ENCODE peak calls at places on chromosome 1, in seven cellular contexts. C is IMR-90, N is mesenchymal stem cell, F is mesendoderm, D is H9, U is H1, Y is trophoblast cell. H is an unnamed sample. For H3K27me3, the result is how much of the 10 kb centered on the place peaks cover.

GRCh38 chr1:17307946-17308345 is at the start of gene PADI4:
- DNase-seq in U (no peak), F (no peak), D (no peak), C (no peak), Y (no peak), N (no peak), H (no peak)

GRCh38 chr1:16924216-16924918 is 2.6 kb downstream of the CROCC start:
- DNase-seq in C (no peak), N (no peak), F (no peak), Y (no peak), D (peak), U (no peak), H (no peak)

GRCh38 chr1:161506336-161507223 is 1.3 kb downstream of the FCGR2A start:
- DNase-seq in C (peak), F (no peak), Y (peak), N (peak), D (no peak), U (no peak), H (no peak)

GRCh38 chr1:234725177-234726132 is 115.5 kb upstream of the IRF2BP2 start:
- DNase-seq in Y (no peak), N (no peak), C (no peak), U (no peak), F (peak), D (no peak), H (no peak)

GRCh38 chr1:208820600-208821232 is 576.5 kb upstream of the PLXNA2 start:
- DNase-seq in Y (no peak), C (no peak), D (no peak), U (no peak), N (no peak), F (no peak), H (no peak)

GRCh38 chr1:23343246-23344110 is 606 bp downstream of the HNRNPR start:
- DNase-seq in Y (peak), U (no peak), C (peak), F (peak), N (peak), D (peak), H (no peak)

GRCh38 chr1:6373961-6374720 is 19.4 kb downstream of the ACOT7 start:
- DNase-seq in C (no peak), F (no peak), N (no peak), D (no peak), U (no peak), Y (no peak), H (no peak)

GRCh38 chr1:88773540-88774150 is 89.6 kb downstream of the PKN2 start:
- DNase-seq in Y (peak), D (no peak), U (no peak), C (peak), F (peak), N (peak), H (no peak)

DNA sequence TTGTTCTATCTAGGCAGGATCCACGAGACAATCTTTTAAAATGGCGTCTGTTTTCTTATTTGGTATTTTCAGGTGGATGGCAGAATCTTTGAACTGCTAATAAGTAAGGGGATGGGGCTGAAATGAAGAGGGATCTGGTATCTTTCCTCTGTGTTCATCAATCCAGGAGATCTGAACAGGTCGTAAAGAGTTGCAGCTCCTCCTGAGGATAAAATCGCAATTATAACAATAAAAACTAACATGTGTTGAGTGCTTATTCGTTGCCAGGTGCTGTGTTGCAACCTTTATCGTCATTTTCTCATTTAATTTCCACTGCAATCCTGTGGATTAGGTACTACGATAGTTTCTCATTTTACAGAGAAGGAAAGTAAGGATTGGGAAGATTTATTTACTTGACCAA is 134.6 kb upstream of the DPYD start:
- DNase-seq in D (no peak), F (no peak), N (no peak), C (no peak), U (no peak), Y (no peak), H (no peak)
- H2BK5ac ChIP-seq in D (no peak), F (no peak), N (no peak), C (no peak), U (no peak), Y (no peak), H (no peak)

GRCh38 chr1:22184454-22184853 is 41.6 kb upstream of the WNT4 start:
- DNase-seq in D (no peak), U (no peak), F (no peak), C (no peak), N (no peak), Y (no peak), H (no peak)
- H3K27me3 ChIP-seq in D (under half), U (under half), F (under half), C (under half), N (half or more), Y (under half), H (under half)

GRCh38 chr1:170660874-170661645 is 2.9 kb upstream of the PRRX1 start:
- DNase-seq in C (peak), Y (no peak), F (peak), U (peak), D (peak), N (peak), H (no peak)

GRCh38 chr1:170661646-170662411 is 2.1 kb upstream of the PRRX1 start:
- DNase-seq in D (peak), C (peak), U (peak), N (peak), F (peak), Y (no peak), H (no peak)

GRCh38 chr1:170662561-170662971 is 1.4 kb upstream of the PRRX1 start:
- DNase-seq in F (no peak), D (no peak), C (peak), N (no peak), U (no peak), Y (no peak), H (no peak)

GRCh38 chr1:170659404-170660035 is 4.4 kb upstream of the PRRX1 start:
- DNase-seq in N (no peak), F (peak), Y (no peak), C (no peak), U (no peak), D (no peak), H (no peak)

DNA sequence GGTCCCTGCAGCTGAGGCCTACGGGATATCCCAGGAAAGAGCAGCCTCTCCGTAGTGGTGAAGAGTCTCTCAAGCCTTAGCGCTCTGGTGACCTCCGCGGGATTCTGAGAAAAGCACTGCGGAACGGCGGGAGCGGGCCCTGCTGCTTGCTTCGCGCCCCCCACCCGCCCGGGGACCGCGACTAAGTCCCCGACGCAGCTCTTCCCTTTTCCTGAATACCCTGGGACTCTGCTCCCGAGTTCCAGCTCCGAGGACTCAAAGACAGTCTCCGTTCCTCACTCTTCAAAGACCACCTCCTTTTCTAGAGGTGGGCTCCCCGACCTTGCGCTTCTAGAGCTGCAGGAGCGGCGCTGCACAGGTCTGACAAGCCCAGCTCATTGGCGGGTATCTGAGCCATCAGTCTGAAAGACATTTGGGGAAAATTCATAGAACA is 3.6 kb upstream of the PRRX1 start:
- DNase-seq in D (peak), N (no peak), C (no peak), Y (no peak), U (peak), F (peak), H (no peak)
- H2BK5ac ChIP-seq in D (no peak), N (no peak), C (no peak), Y (no peak), U (no peak), F (no peak), H (no peak)

DNA sequence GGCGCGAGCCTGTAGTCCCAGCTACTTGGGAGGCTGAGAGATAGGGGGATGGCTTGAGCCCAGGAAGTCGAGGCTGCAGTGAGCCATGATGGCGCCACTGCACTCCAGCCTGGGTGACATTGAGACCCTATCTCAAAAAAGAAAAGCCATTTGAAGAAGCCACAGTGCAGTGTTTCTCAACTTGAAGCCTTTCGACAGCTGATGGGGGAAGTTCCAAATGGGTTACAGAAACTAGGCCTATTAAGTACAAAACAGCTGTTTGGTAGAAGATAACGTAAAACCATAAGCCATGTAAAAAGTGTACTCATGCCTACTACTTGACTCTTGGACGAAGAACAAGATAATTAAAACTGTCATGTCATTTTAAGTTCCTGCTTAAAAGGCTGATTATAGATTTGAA is 16.7 kb downstream of the COPA start:
- DNase-seq in C (no peak), U (no peak), F (no peak), D (no peak), N (no peak), Y (no peak), H (no peak)
- H3K27me3 ChIP-seq in C (under half), U (under half), F (under half), D (under half), N (under half), Y (under half), H (under half)

GRCh38 chr1:238104752-238105151 is 214.0 kb upstream of the ZP4 start:
- DNase-seq in D (no peak), Y (no peak), C (no peak), F (no peak), U (no peak), N (no peak), H (no peak)
- H2BK5ac ChIP-seq in D (no peak), Y (no peak), C (no peak), F (no peak), U (no peak), N (no peak), H (no peak)

GRCh38 chr1:10697621-10698160 is 98.8 kb downstream of the CASZ1 start:
- DNase-seq in U (no peak), C (no peak), N (no peak), F (no peak), D (no peak), Y (no peak), H (no peak)

GRCh38 chr1:10696977-10697376 is 99.5 kb downstream of the CASZ1 start:
- DNase-seq in Y (no peak), U (no peak), D (no peak), F (no peak), N (peak), C (peak), H (no peak)

GRCh38 chr1:10701145-10701544 is 95.3 kb downstream of the CASZ1 start:
- DNase-seq in D (no peak), C (no peak), U (no peak), F (no peak), N (no peak), Y (no peak), H (no peak)

GRCh38 chr1:10699470-10699835 is 97.0 kb downstream of the CASZ1 start:
- DNase-seq in F (no peak), C (no peak), D (no peak), N (no peak), U (no peak), Y (no peak), H (no peak)

DNA sequence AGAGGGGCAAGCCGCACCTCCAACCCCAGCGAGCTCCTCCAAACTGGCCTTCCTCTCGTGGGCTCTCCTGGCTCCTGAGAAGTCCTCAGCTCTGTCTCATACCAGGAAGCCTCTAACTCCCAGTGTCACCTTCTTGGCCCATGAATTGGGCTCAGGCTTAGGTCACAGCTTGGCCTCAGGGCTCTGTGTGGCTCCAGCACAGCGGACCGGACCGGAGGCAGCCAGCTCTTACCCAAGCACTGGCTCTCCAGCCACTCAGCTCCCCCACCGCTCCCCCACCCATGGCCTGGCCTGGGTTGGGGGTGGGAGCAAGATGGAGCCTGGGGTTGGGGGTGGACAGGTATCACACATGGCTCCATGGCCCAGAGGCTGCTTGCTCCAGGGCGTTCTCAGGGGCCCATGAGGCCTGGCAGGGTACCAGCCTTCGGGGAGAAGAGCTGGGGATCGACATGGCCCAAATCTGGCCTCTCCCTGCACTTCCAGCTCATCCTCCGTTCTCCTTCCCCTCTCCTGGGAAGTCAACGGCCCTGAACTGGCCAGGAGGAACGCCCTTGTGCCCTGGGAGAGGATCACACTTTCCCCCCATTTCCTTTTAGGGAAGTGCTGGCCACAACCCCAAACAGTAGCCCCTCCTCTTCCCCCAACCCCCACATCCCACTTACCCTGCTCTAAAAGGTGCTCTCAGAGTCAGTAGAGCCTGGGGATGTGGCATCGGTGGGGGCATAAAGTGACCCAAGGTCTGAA is 97.5 kb downstream of the CASZ1 start:
- DNase-seq in F (no peak), U (no peak), C (no peak), Y (no peak), D (no peak), N (no peak), H (no peak)
- H3K27me3 ChIP-seq in F (under half), U (under half), C (half or more), Y (under half), D (under half), N (half or more), H (half or more)

GRCh38 chr1:168598125-168598524 is 21.7 kb downstream of the XCL1 start:
- DNase-seq in D (no peak), N (no peak), U (no peak), C (no peak), Y (no peak), F (no peak), H (no peak)
- H2BK5ac ChIP-seq in D (no peak), N (no peak), U (no peak), C (no peak), Y (no peak), F (no peak), H (no peak)

DNA sequence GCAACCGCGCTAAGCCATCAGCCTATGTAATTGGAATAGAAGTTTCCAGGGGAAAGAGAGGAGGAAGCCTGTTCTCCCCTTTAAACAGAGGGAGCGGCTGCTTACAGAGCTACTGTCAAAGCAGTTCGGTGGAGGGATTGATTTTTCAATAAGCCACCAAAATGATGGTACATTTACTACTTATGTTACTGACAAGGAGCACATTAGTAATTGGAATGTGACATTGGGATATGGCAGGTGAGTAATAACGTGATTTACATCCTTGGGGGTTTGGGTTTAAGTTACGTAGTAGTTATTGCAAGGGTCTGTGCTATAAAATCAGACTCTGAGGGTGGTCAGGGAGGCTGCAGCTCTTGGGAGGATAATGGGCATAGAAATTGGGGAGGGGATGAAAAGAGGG is 257.3 kb downstream of the KAZN start:
- DNase-seq in D (no peak), F (no peak), N (no peak), C (no peak), U (no peak), Y (no peak), H (no peak)
- H3K27me3 ChIP-seq in D (under half), F (under half), N (under half), C (under half), U (under half), Y (under half), H (under half)

DNA sequence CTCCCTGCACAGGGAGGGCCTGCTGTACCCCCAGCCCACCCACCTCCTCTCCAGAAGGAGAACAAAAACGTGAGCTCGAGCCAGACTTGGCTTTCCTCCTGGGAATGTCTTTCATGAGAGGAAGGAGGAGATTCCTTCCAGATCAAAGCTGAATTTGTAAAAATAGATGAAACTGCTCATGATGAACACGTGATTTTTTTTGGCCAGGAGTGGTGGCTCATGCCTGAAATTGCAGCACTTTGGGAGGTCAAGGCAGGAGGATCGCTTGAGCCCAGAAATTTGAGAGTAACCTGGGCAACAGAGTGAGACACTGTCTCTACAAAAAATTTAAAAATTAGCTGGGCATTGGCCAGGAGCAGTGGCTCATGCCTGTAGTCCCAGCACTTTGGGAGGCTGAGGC is 21.7 kb downstream of the GPR157 start:
- DNase-seq in N (no peak), D (no peak), C (no peak), U (no peak), F (no peak), Y (no peak), H (no peak)
- H2BK5ac ChIP-seq in N (no peak), D (no peak), C (no peak), U (no peak), F (no peak), Y (no peak), H (no peak)

H was measured in neuronal stem cell.